ENCODE peak calls at places on chromosome 21, in five cellular contexts. G is foreskin keratinocyte, P is H9, Y is GM10248, R is left ventricle myocardium inferior. I is an unnamed sample.

GRCh38 chr21:17900281-17900989 is 81.3 kb upstream of the C21orf91 start:
- DNase-seq in R (peak; percentile 51), P (peak; percentile 68), G (no peak), Y (no peak), I (no peak)

GRCh38 chr21:24895885-24896734 is 711.2 kb downstream of the MRPL39 start:
- DNase-seq in Y (no peak), P (no peak), R (no peak), G (no peak), I (peak; percentile 8)

GRCh38 chr21:42562816-42563215 is 49.2 kb downstream of the SLC37A1 start:
- DNase-seq in R (no peak), G (no peak), Y (no peak), P (no peak), I (no peak)

GRCh38 chr21:42513985-42514882 is 582 bp downstream of the SLC37A1 start:
- DNase-seq in P (peak; percentile 81), G (no peak), Y (peak; percentile 74), R (peak; percentile 58), I (no peak)

GRCh38 chr21:46247699-46248460 is 19.3 kb upstream of the LSS start:
- DNase-seq in Y (no peak), G (no peak), P (no peak), R (no peak), I (no peak)

GRCh38 chr21:46160563-46161179 is 5.3 kb upstream of the FTCD start:
- DNase-seq in R (no peak), G (no peak), Y (no peak), P (peak; percentile 15), I (no peak)

GRCh38 chr21:42931560-42932235 is 6.3 kb upstream of the ERVH48-1 start:
- DNase-seq in R (no peak), G (no peak), P (no peak), Y (no peak), I (no peak)

GRCh38 chr21:27643326-27643725 is 676.4 kb upstream of the ADAMTS5 start:
- DNase-seq in P (no peak), Y (no peak), R (no peak), G (no peak), I (peak; percentile 5)

GRCh38 chr21:25997788-25998611 is 172.6 kb downstream of the APP start:
- DNase-seq in G (no peak), Y (no peak), P (peak; percentile 78), R (no peak), I (peak; percentile 33)

GRCh38 chr21:14273736-14274538 is 58.0 kb downstream of the RBM11 start:
- DNase-seq in P (peak; percentile 72), Y (no peak), R (peak; percentile 65), G (no peak), I (no peak)

GRCh38 chr21:26800455-26801454 is 44.5 kb downstream of the ADAMTS1 start:
- DNase-seq in Y (no peak), P (no peak), G (no peak), R (peak; percentile 14), I (peak; percentile 71)

GRCh38 chr21:28801906-28802305 is 190.8 kb downstream of the LTN1 start:
- DNase-seq in P (no peak), Y (no peak), G (no peak), R (no peak), I (no peak)

GRCh38 chr21:25324666-25325065 is 282.6 kb downstream of the MRPL39 start:
- DNase-seq in Y (no peak), G (no peak), P (no peak), R (no peak), I (no peak)

GRCh38 chr21:20971296-20971921 is 26.8 kb upstream of the NCAM2 start:
- DNase-seq in G (peak; percentile 2), P (peak; percentile 35), R (peak; percentile 33), Y (peak; percentile 18), I (peak; percentile 69)

GRCh38 chr21:29072873-29073221 is 601 bp downstream of the CCT8 start:
- DNase-seq in P (no peak), Y (no peak), G (peak; percentile 9), R (no peak), I (peak; percentile 49)

GRCh38 chr21:31133243-31133830 is 95.1 kb upstream of the KRTAP19-8 start:
- DNase-seq in R (no peak), G (no peak), Y (no peak), P (no peak), I (no peak)

GRCh38 chr21:29218749-29219148 is 80.0 kb upstream of the BACH1 start:
- DNase-seq in Y (no peak), P (no peak), R (no peak), G (no peak), I (no peak)

GRCh38 chr21:30605968-30606367 is 5.1 kb downstream of the KRTAP22-1 start:
- DNase-seq in P (peak; percentile 56), R (no peak), Y (no peak), G (no peak), I (no peak)

GRCh38 chr21:25005388-25005787 is 601.9 kb downstream of the MRPL39 start:
- DNase-seq in R (no peak), P (no peak), G (no peak), Y (no peak), I (peak; percentile 5)

GRCh38 chr21:29299906-29300546 is 1.3 kb downstream of the BACH1 start:
- DNase-seq in R (peak; percentile 48), Y (peak; percentile 53), G (peak; percentile 94), P (peak; percentile 36), I (peak; percentile 85)

DNA sequence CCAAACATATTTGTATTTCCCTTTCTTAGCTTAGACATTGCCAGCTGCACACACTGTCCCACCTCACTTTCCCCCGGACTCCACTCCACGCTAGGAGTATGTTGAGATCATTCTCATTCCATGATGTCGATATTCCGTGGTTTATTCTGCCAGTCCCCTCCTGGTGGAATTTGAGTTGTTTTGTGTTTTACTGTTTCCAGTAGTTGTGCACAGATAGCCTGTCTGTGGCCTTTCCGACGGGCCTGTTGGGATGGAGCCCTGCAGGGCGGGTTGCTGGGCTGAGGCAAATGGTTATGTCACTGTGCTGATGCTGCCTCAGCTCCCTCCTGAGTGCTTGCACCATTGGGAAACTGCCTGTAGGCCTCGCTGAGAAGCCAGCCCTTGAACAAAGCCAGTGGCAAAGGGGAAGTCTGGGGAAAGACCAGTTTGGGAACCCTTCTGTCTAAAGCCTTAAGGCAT is 12.8 kb downstream of the TRAPPC10 start:
- DNase-seq in Y (no peak), P (no peak), G (peak; percentile 25), R (peak; percentile 64), I (peak; percentile 79)
- TF ChIP-seq CTCF in Y (no peak), P (no peak), G (no peak), R (no peak), I (peak; percentile 19)

GRCh38 chr21:23743821-23744220 is 1863.5 kb downstream of the MRPL39 start:
- DNase-seq in R (no peak), Y (no peak), P (no peak), G (no peak), I (no peak)

DNA sequence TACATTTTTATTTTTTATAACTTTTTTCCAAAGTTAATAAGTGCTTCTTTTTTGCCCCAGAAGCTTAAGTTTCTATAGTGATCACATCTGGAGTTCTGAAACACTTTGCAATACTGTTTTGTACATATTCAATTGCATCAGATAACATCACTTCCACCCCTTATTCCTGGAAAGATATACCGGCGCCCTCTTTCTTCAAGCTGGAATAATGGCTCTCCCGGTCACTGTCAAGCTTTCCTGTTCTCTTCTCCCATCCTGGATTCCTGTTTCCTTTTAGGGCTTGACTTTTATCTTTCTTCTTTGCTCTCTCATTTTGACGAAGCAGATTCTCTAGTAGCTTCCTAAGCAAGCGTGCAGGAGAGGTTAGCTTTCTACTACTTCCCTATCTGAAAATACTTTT is 1866.8 kb downstream of the MRPL39 start:
- DNase-seq in R (no peak), P (no peak), G (no peak), Y (no peak), I (no peak)
- TF ChIP-seq CTCF in R (no peak), P (no peak), G (no peak), Y (no peak), I (no peak)

GRCh38 chr21:36999131-36999898 is 7.2 kb upstream of the RIPPLY3 start:
- DNase-seq in Y (no peak), G (no peak), P (no peak), R (no peak), I (no peak)

GRCh38 chr21:37005548-37006242 is 807 bp upstream of the RIPPLY3 start:
- DNase-seq in G (no peak), Y (no peak), R (no peak), P (peak; percentile 59), I (no peak)

GRCh38 chr21:37001446-37001845 is 5.1 kb upstream of the RIPPLY3 start:
- DNase-seq in P (no peak), Y (no peak), R (no peak), G (no peak), I (no peak)

GRCh38 chr21:36994501-36995189 is 11.9 kb upstream of the RIPPLY3 start:
- DNase-seq in P (peak; percentile 87), Y (no peak), R (no peak), G (no peak), I (peak; percentile 28)

GRCh38 chr21:37000381-37000780 is 6.1 kb upstream of the RIPPLY3 start:
- DNase-seq in G (no peak), P (no peak), Y (no peak), R (no peak), I (no peak)
- TF ChIP-seq CTCF in G (peak; percentile 48), P (no peak), Y (no peak), R (no peak), I (peak; percentile 7)

GRCh38 chr21:41475714-41476405 is 32.1 kb downstream of the TMPRSS2 start:
- DNase-seq in G (no peak), Y (no peak), R (no peak), P (no peak), I (no peak)
- TF ChIP-seq CTCF in G (no peak), Y (no peak), R (no peak), P (no peak), I (no peak)

GRCh38 chr21:33089439-33089838 is 19.5 kb downstream of the OLIG1 start:
- DNase-seq in Y (no peak), R (no peak), G (no peak), P (no peak), I (no peak)

DNA sequence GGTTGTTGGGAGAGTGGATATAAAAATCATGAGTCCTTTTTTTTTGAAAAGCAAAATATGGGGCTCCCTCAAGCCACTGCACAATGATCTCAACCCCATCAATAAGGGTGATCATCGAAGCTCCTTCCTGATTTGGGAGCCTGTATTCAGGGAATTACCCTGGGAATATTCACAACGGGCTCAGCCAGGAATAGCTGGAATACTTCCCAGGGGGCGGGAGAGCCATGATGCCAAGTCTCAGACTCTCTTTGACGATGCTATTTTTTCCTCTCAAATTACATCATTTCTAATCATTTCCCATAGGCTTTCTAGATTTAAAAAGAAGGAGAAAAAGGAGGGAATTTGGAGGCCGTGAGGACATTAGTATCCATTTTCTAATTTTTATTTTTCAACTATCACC is 18.4 kb downstream of the OLIG1 start:
- DNase-seq in P (no peak), Y (no peak), R (no peak), G (no peak), I (no peak)
- TF ChIP-seq CTCF in P (no peak), Y (no peak), R (no peak), G (no peak), I (no peak)

I was measured in fibroblast of pulmonary artery.